ENCODE peak calls at places on chromosomes 5 and 9, in six cellular contexts. W is neural crest cell; E is NCI-H1092 treated with DMSO at 0.1 percent for 48 hours; H is stimulated activated CD4-positive, alpha-beta T cell treated with anti-CD3 and anti-CD28 coated beads, TNF-alpha, amount 100 ng/mL, for 48 hours; F is posterior cingulate gyrus; Z is stimulated activated naive CD4-positive, alpha-beta T cell. N is an unnamed sample.

GRCh38 chr9:20353529-20353928 is 268.8 kb downstream of the MLLT3 start:
- DNase-seq in W (no peak), E (no peak), H (no peak), F (no peak), Z (no peak), N (no peak)

GRCh38 chr9:17795708-17796107 is 216.8 kb downstream of the SH3GL2 start:
- DNase-seq in W (no peak), E (no peak), H (no peak), F (no peak), Z (no peak), N (no peak)

GRCh38 chr5:155711882-155712281 is 615.1 kb upstream of the SGCD start:
- DNase-seq in W (no peak), E (no peak), H (no peak), F (no peak), Z (no peak), N (no peak)

GRCh38 chr5:127089206-127089605 is 15.9 kb upstream of the C5orf63 start:
- DNase-seq in W (no peak), E (no peak), H (no peak), F (no peak), Z (no peak), N (no peak)

GRCh38 chr5:93579561-93580386 is 1.2 kb downstream of the NR2F1-AS1 start:
- DNase-seq in W (peak), E (peak), H (no peak), F (no peak), Z (no peak), N (no peak)

GRCh38 chr5:170843870-170844269 is 17.9 kb upstream of the RANBP17 start:
- DNase-seq in W (no peak), E (no peak), H (no peak), F (no peak), Z (no peak), N (no peak)

GRCh38 chr9:83182071-83182470 is 119.1 kb upstream of the RASEF start:
- DNase-seq in W (no peak), E (no peak), H (no peak), F (no peak), Z (no peak), N (no peak)

GRCh38 chr9:87036482-87036881 is 89.2 kb upstream of the GAS1 start:
- DNase-seq in W (no peak), E (no peak), H (no peak), F (no peak), Z (no peak), N (no peak)

GRCh38 chr5:56852228-56853000 is 37.1 kb downstream of the MAP3K1 start:
- DNase-seq in W (no peak), E (no peak), H (no peak), F (no peak), Z (no peak), N (no peak)

GRCh38 chr9:113446323-113446740 is 17.2 kb upstream of the RGS3 start:
- DNase-seq in W (no peak), E (peak), H (no peak), F (no peak), Z (no peak), N (no peak)

GRCh38 chr9:97958812-97959511 is 21.0 kb upstream of the HEMGN start:
- DNase-seq in W (no peak), E (no peak), H (no peak), F (no peak), Z (no peak), N (no peak)

GRCh38 chr9:131657456-131657855 is 82.4 kb downstream of the RAPGEF1 start:
- DNase-seq in W (no peak), E (no peak), H (no peak), F (no peak), Z (no peak), N (no peak)

GRCh38 chr5:56026863-56027300 is 32.1 kb upstream of the IL6ST start:
- DNase-seq in W (no peak), E (no peak), H (no peak), F (no peak), Z (no peak), N (no peak)

GRCh38 chr5:150700298-150700599 is 613 bp downstream of the RBM22 start:
- DNase-seq in W (no peak), E (no peak), H (no peak), F (no peak), Z (no peak), N (no peak)

GRCh38 chr5:647727-648126 is 35.6 kb downstream of the CEP72 start:
- DNase-seq in W (no peak), E (no peak), H (no peak), F (no peak), Z (no peak), N (no peak)

GRCh38 chr5:76402251-76402879 is 720 bp upstream of the IQGAP2 start:
- DNase-seq in W (peak), E (no peak), H (peak), F (no peak), Z (peak), N (no peak)

GRCh38 chr9:136605966-136606365 is 56.8 kb upstream of the EGFL7 start:
- DNase-seq in W (no peak), E (no peak), H (no peak), F (no peak), Z (no peak), N (no peak)

GRCh38 chr5:132526290-132526973 is 16.9 kb downstream of the IL5 start:
- DNase-seq in W (peak), E (peak), H (peak), F (no peak), Z (peak), N (peak)

GRCh38 chr5:127296321-127296720 is 5.7 kb downstream of the MEGF10 start:
- DNase-seq in W (no peak), E (no peak), H (no peak), F (no peak), Z (no peak), N (no peak)

GRCh38 chr5:30401479-30402058 is 791.9 kb upstream of the CDH6 start:
- DNase-seq in W (peak), E (peak), H (no peak), F (peak), Z (no peak), N (peak)

N was measured in NT2/D1.